ENCODE peak calls at places on chromosomes 3 and 15, in eight cellular contexts. U, A, V, X, E, N, K and I are unnamed samples.

GRCh38 chr3:61858054-61858453 is 296.7 kb downstream of the PTPRG start:
- DNase-seq in U (no peak), A (peak), V (no peak), X (peak), E (no peak), N (peak), K (peak), I (peak)

GRCh38 chr15:91135201-91136130 is 35.4 kb downstream of the SV2B start:
- DNase-seq in U (no peak), A (no peak), V (no peak), X (no peak), E (no peak), N (no peak), K (no peak), I (no peak)

GRCh38 chr3:25831578-25831977 is 41.7 kb downstream of the OXSM start:
- DNase-seq in U (no peak), A (peak), V (no peak), X (peak), E (no peak), N (peak), K (peak), I (peak)

GRCh38 chr3:58704745-58705144 is 38.2 kb upstream of the FAM3D start:
- DNase-seq in U (no peak), A (no peak), V (no peak), X (no peak), E (no peak), N (no peak), K (no peak), I (no peak)

GRCh38 chr15:70875001-70875782 is 17.0 kb downstream of the THAP10 start:
- DNase-seq in U (no peak), A (peak), V (no peak), X (peak), E (no peak), N (peak), K (no peak), I (peak)

GRCh38 chr3:167705840-167706239 is 28.9 kb downstream of the PDCD10 start:
- DNase-seq in U (no peak), A (peak), V (no peak), X (peak), E (no peak), N (no peak), K (no peak), I (peak)

GRCh38 chr3:13612829-13613228 is 63.9 kb downstream of the FBLN2 start:
- DNase-seq in U (peak), A (peak), V (peak), X (peak), E (peak), N (no peak), K (no peak), I (peak)

GRCh38 chr15:99455796-99456160 is 110.0 kb upstream of the MEF2A start:
- DNase-seq in U (no peak), A (no peak), V (no peak), X (no peak), E (no peak), N (no peak), K (no peak), I (no peak)

GRCh38 chr15:39976291-39977274 is 42.7 kb downstream of the EIF2AK4 start:
- DNase-seq in U (peak), A (peak), V (peak), X (peak), E (peak), N (peak), K (no peak), I (peak)
- H3K4me3 ChIP-seq in U (peak), A (peak), V (peak), X (peak), E (peak), N (peak), K (peak), I (peak)

DNA sequence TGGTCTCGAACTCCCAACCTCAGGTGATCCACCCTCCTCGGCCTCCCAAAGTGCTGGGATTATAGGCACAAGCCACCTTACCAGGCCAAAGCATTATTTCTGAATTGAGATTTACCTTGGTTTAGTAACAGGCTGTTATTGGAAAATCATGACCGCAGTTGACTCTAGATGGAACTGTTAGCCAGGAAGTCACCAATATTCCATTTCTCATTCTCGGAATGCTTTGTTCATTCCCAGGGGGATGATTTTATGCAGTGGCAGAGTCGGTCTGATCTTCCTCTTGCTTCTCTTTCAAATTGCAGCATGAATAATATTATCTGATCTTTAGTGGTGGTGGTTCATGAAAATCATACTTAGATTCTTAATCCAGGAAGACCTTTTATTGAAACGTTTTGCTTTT is 195.5 kb upstream of the MBNL1 start:
- DNase-seq in U (no peak), A (peak), V (no peak), X (peak), E (no peak), N (peak), K (no peak), I (peak)
- TF ChIP-seq CTCF in U (peak), A (peak), V (no peak), X (peak), E (no peak), N (peak), K (peak), I (peak)

GRCh38 chr3:115651599-115651998 is 28.3 kb downstream of the GAP43 start:
- DNase-seq in U (no peak), A (no peak), V (no peak), X (no peak), E (no peak), N (no peak), K (no peak), I (no peak)
- H3K4me3 ChIP-seq in U (no peak), A (no peak), V (no peak), X (no peak), E (no peak), N (no peak), K (no peak), I (no peak)

GRCh38 chr3:120057626-120058025 is 36.6 kb downstream of the GSK3B start:
- DNase-seq in U (no peak), A (no peak), V (no peak), X (no peak), E (no peak), N (no peak), K (no peak), I (no peak)
- TF ChIP-seq CTCF in U (no peak), A (no peak), V (no peak), X (no peak), E (no peak), N (no peak), K (no peak), I (no peak)

DNA sequence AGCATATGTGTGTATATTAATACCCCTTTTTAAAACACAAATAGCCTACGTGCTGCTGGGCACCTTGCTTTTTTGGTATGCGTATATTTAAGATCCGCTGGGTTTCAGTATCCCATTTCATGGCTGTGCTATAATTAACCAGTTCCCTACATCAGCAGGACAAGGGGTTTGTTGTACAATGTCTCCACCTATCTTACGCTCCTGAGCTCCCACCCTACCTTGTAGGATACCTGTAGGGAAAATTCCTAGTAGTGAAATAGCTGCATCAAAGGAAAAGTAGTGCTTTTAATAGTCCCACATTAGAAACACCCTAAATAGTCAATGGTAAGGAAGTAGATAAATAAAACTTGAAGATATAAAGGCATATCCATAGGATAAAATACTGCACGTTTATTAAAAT is 1.4 kb downstream of the MAP6D1 start:
- DNase-seq in U (no peak), A (no peak), V (no peak), X (no peak), E (no peak), N (peak), K (no peak), I (no peak)
- H3K4me3 ChIP-seq in U (peak), A (no peak), V (no peak), X (no peak), E (no peak), N (peak), K (peak), I (no peak)

GRCh38 chr3:127670229-127670559 is 2.6 kb upstream of the ABTB1 start:
- DNase-seq in U (no peak), A (no peak), V (no peak), X (no peak), E (no peak), N (no peak), K (no peak), I (no peak)
- TF ChIP-seq CTCF in U (no peak), A (no peak), V (no peak), X (no peak), E (no peak), N (no peak), K (no peak), I (no peak)

GRCh38 chr3:107430214-107431047 is 53.2 kb downstream of the CCDC54 start:
- DNase-seq in U (peak), A (peak), V (no peak), X (peak), E (peak), N (no peak), K (no peak), I (peak)

GRCh38 chr3:107431048-107431297 is 53.7 kb downstream of the CCDC54 start:
- DNase-seq in U (no peak), A (no peak), V (no peak), X (peak), E (no peak), N (no peak), K (no peak), I (peak)

GRCh38 chr3:107431298-107432012 is 54.2 kb downstream of the CCDC54 start:
- DNase-seq in U (peak), A (peak), V (peak), X (peak), E (peak), N (peak), K (no peak), I (peak)

GRCh38 chr3:107432013-107432515 is 54.8 kb downstream of the CCDC54 start:
- DNase-seq in U (no peak), A (no peak), V (no peak), X (peak), E (peak), N (peak), K (no peak), I (peak)

DNA sequence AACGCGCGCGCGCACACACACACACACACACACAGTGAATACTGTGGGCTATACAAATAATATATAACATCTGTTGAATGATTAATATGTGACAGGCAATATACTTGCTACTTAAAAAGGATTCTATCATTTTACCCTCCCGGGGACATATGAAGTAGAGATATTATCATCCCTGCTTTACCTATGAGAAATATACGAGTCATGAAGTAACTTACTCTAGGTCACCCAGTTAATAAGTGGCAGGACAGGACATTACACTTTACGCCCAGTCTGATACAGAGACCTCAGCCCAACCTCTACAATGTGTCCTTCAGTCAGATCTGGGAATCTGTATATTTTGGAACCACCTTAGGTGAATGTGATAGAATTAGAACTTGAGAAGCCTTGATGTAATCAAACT is 55.4 kb downstream of the CCDC54 start:
- DNase-seq in U (no peak), A (peak), V (no peak), X (no peak), E (no peak), N (peak), K (no peak), I (no peak)
- H3K4me3 ChIP-seq in U (peak), A (no peak), V (peak), X (no peak), E (peak), N (peak), K (no peak), I (no peak)

GRCh38 chr3:111581403-111582113 is 13.6 kb downstream of the ZBED2 start:
- DNase-seq in U (no peak), A (no peak), V (no peak), X (no peak), E (no peak), N (peak), K (no peak), I (peak)

GRCh38 chr3:111579495-111579894 is 15.7 kb downstream of the ZBED2 start:
- DNase-seq in U (no peak), A (no peak), V (no peak), X (no peak), E (no peak), N (no peak), K (no peak), I (no peak)

GRCh38 chr3:111577113-111577512 is 18.0 kb downstream of the ZBED2 start:
- DNase-seq in U (no peak), A (no peak), V (no peak), X (no peak), E (no peak), N (no peak), K (no peak), I (no peak)

GRCh38 chr3:111578867-111579266 is 16.3 kb downstream of the ZBED2 start:
- DNase-seq in U (no peak), A (no peak), V (no peak), X (no peak), E (no peak), N (no peak), K (no peak), I (no peak)

GRCh38 chr3:111577798-111578685 is 17.1 kb downstream of the ZBED2 start:
- DNase-seq in U (no peak), A (peak), V (no peak), X (peak), E (no peak), N (peak), K (peak), I (peak)
- TF ChIP-seq CTCF in U (no peak), A (peak), V (no peak), X (peak), E (no peak), N (peak), K (peak), I (peak)

GRCh38 chr3:48069339-48069738 is 53.1 kb upstream of the MAP4 start:
- DNase-seq in U (no peak), A (no peak), V (no peak), X (no peak), E (no peak), N (no peak), K (no peak), I (peak)
- H3K4me3 ChIP-seq in U (peak), A (no peak), V (no peak), X (no peak), E (no peak), N (no peak), K (no peak), I (no peak)